ENCODE peak calls at places on chromosomes 4 and X, in eight cellular contexts. One of them, this sample, is unnamed.

GRCh38 chrX:15816886-15817285 is 26.6 kb downstream of the ZRSR2 start:
- DNase-seq in esophagus squamous epithelium: no peak
- DNase-seq in coronary artery: no peak
- DNase-seq in mammary epithelial cell: no peak
- DNase-seq in pancreas: no peak
- DNase-seq in transverse colon: no peak
- DNase-seq in lung: no peak
- DNase-seq in fibroblast of lung: peak; percentile 11
- DNase-seq in this sample: no peak

GRCh38 chr4:109629775-109630174 is 69.7 kb downstream of the MCUB start:
- DNase-seq in coronary artery: no peak
- DNase-seq in fibroblast of lung: no peak
- DNase-seq in lung: no peak
- DNase-seq in mammary epithelial cell: no peak
- DNase-seq in transverse colon: no peak
- DNase-seq in pancreas: no peak
- DNase-seq in esophagus squamous epithelium: no peak
- DNase-seq in this sample: no peak

GRCh38 chrX:34918856-34919255 is 23.7 kb upstream of the FAM47B start:
- DNase-seq in mammary epithelial cell: peak; percentile 39
- DNase-seq in fibroblast of lung: peak; percentile 69
- DNase-seq in esophagus squamous epithelium: no peak
- DNase-seq in pancreas: no peak
- DNase-seq in transverse colon: no peak
- DNase-seq in lung: no peak
- DNase-seq in coronary artery: no peak
- DNase-seq in this sample: no peak

GRCh38 chr4:155207534-155208257 is 740 bp upstream of the NPY2R start:
- DNase-seq in coronary artery: no peak
- DNase-seq in fibroblast of lung: no peak
- DNase-seq in esophagus squamous epithelium: no peak
- DNase-seq in pancreas: no peak
- DNase-seq in lung: no peak
- DNase-seq in mammary epithelial cell: peak; percentile 1
- DNase-seq in transverse colon: peak; percentile 7
- DNase-seq in this sample: no peak

GRCh38 chrX:56763556-56764152 is 34.6 kb downstream of the NBDY start:
- DNase-seq in fibroblast of lung: no peak
- DNase-seq in transverse colon: peak; percentile 88
- DNase-seq in lung: peak; percentile 84
- DNase-seq in mammary epithelial cell: peak; percentile 71
- DNase-seq in coronary artery: peak; percentile 84
- DNase-seq in pancreas: peak; percentile 90
- DNase-seq in esophagus squamous epithelium: no peak
- DNase-seq in this sample: peak; percentile 83

GRCh38 chr4:159950707-159951106 is 847.8 kb downstream of the RAPGEF2 start:
- DNase-seq in lung: no peak
- DNase-seq in pancreas: no peak
- DNase-seq in esophagus squamous epithelium: no peak
- DNase-seq in transverse colon: no peak
- DNase-seq in coronary artery: no peak
- DNase-seq in mammary epithelial cell: no peak
- DNase-seq in fibroblast of lung: no peak
- DNase-seq in this sample: no peak

GRCh38 chrX:151151668-151152267 is 24.6 kb upstream of the GPR50 start:
- DNase-seq in esophagus squamous epithelium: no peak
- DNase-seq in coronary artery: no peak
- DNase-seq in transverse colon: peak; percentile 13
- DNase-seq in fibroblast of lung: peak; percentile 63
- DNase-seq in lung: no peak
- DNase-seq in mammary epithelial cell: peak; percentile 31
- DNase-seq in pancreas: peak; percentile 34
- DNase-seq in this sample: no peak

GRCh38 chr4:8282742-8283141 is 13.2 kb downstream of the HTRA3 start:
- DNase-seq in fibroblast of lung: no peak
- DNase-seq in esophagus squamous epithelium: no peak
- DNase-seq in transverse colon: no peak
- DNase-seq in pancreas: no peak
- DNase-seq in mammary epithelial cell: no peak
- DNase-seq in lung: no peak
- DNase-seq in coronary artery: no peak
- DNase-seq in this sample: no peak

GRCh38 chrX:9598344-9598743 is 133.5 kb downstream of the TBL1X start:
- DNase-seq in coronary artery: no peak
- DNase-seq in pancreas: peak; percentile 43
- DNase-seq in mammary epithelial cell: no peak
- DNase-seq in lung: no peak
- DNase-seq in transverse colon: no peak
- DNase-seq in fibroblast of lung: no peak
- DNase-seq in esophagus squamous epithelium: no peak
- DNase-seq in this sample: no peak

GRCh38 chr4:182809417-182810102 is 107.6 kb downstream of the DCTD start:
- DNase-seq in pancreas: no peak
- DNase-seq in coronary artery: no peak
- DNase-seq in transverse colon: no peak
- DNase-seq in lung: no peak
- DNase-seq in esophagus squamous epithelium: no peak
- DNase-seq in fibroblast of lung: no peak
- DNase-seq in mammary epithelial cell: no peak
- DNase-seq in this sample: no peak

DNA sequence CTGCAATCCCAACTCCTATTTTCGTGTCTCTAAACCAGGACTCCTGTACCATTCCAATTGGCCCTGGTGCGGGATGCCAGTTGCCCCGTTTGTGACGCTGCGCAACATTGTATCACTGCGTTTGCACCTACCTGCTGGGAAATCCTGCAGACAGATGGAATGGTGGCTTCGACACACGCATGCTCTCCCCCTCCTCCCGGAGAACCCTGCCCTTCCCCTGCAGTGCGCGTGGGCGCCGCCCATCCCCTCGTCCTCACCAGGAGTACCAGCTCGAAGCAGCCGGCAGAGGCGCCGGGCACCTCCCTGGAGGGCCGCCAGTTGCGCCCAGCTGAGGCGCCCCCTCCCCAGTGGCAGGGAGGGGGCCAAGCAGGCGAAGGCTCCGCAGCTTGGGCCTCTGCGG is 1.4 kb downstream of the DGKK start:
- DNase-seq in coronary artery: no peak
- DNase-seq in transverse colon: no peak
- DNase-seq in esophagus squamous epithelium: no peak
- DNase-seq in fibroblast of lung: no peak
- DNase-seq in pancreas: no peak
- DNase-seq in mammary epithelial cell: no peak
- DNase-seq in lung: no peak
- DNase-seq in this sample: no peak
- H3K4me3 ChIP-seq in coronary artery: no peak overlapping the region
- H3K4me3 ChIP-seq in transverse colon: no peak overlapping the region
- H3K4me3 ChIP-seq in esophagus squamous epithelium: no peak overlapping the region
- H3K4me3 ChIP-seq in fibroblast of lung: no peak overlapping the region
- H3K4me3 ChIP-seq in pancreas: no peak overlapping the region
- H3K4me3 ChIP-seq in mammary epithelial cell: no peak overlapping the region
- H3K4me3 ChIP-seq in lung: no peak overlapping the region
- H3K4me3 ChIP-seq in this sample: no peak overlapping the region

DNA sequence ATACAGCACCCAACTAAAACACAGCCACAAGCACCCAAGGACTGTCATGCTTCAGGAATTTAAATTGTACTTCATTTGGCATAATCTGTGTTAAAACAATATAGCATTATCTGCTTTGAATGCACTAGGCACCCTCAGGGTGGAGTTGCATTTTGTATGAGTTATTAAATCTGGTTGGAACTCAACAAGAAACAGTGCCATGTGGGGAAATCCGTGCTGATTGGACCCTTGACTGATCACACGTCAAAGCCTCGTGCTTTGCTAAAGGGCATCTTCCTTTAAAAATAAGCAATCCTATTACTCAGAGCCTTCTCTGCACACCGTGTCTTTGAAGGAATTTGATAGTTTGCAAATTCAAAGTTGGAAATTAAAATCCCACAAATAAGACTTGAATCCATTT is 35.4 kb downstream of the IGFBP7 start:
- DNase-seq in lung: no peak
- DNase-seq in pancreas: no peak
- DNase-seq in coronary artery: no peak
- DNase-seq in transverse colon: no peak
- DNase-seq in fibroblast of lung: peak; percentile 85
- DNase-seq in esophagus squamous epithelium: no peak
- DNase-seq in mammary epithelial cell: peak; percentile 95
- DNase-seq in this sample: no peak
- H3K27ac ChIP-seq in lung: no peak overlapping the region
- H3K27ac ChIP-seq in pancreas: peak overlapping the region; percentile 10
- H3K27ac ChIP-seq in coronary artery: peak overlapping the region; percentile 76
- H3K27ac ChIP-seq in transverse colon: no peak overlapping the region
- H3K27ac ChIP-seq in fibroblast of lung: peak overlapping the region; percentile 18
- H3K27ac ChIP-seq in esophagus squamous epithelium: no peak overlapping the region
- H3K27ac ChIP-seq in mammary epithelial cell: peak overlapping the region; percentile 88
- H3K27ac ChIP-seq in this sample: no peak overlapping the region

DNA sequence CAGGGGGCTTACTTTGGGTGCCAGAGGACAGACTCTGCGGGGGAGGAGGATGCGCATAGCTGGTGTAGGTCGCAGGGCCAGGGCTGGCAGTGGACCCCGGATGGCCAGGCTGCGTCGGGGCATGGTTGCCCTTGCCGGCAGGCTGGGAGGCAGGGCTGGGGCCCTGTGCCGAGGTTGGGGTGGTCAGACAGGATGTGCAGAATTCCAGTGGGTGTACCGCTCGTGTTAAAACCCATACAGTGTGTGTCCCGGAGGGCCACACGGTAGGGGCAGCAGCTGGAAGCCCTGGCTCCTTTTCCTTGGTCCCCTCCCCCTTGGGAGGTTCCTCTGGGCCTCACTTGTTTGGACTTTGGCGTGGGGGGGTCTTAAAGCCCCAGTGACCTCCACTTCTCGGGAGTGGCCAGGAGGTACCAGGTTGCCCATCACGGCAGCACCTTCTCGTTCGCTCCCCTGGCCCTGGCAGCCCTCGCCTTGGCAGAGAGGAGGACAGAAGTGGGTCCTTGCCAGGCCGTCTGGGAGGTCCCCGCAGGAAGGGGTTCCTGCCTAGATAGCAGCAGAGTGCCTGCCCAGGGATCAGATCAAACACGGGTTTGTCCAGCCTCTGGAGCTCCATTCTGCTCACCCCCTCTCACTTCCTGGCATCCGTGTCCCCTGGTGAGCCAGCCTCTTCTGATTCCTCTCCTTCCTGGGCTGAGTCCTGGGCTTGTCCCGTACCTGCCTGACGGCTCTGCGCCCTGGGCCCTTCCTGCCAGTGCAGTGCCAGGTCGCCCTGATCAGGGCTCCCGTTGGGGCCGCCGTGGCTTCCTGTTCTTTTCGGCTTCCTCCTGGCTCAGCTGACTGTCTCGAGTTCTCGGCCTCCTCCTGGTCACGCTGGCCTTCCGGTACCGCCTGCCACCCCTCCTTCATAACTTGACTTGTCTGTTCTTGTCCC is 56.7 kb upstream of the HGFAC start:
- DNase-seq in esophagus squamous epithelium: no peak
- DNase-seq in coronary artery: peak; percentile 72
- DNase-seq in transverse colon: peak; percentile 41
- DNase-seq in fibroblast of lung: no peak
- DNase-seq in pancreas: peak; percentile 74
- DNase-seq in mammary epithelial cell: peak; percentile 89
- DNase-seq in lung: peak; percentile 55
- DNase-seq in this sample: peak; percentile 69
- H3K4me3 ChIP-seq in esophagus squamous epithelium: peak overlapping the region; percentile 65
- H3K4me3 ChIP-seq in coronary artery: peak overlapping the region; percentile 32
- H3K4me3 ChIP-seq in transverse colon: peak overlapping the region; percentile 19
- H3K4me3 ChIP-seq in fibroblast of lung: no peak overlapping the region
- H3K4me3 ChIP-seq in pancreas: no peak overlapping the region
- H3K4me3 ChIP-seq in mammary epithelial cell: peak overlapping the region; percentile 73
- H3K4me3 ChIP-seq in lung: no peak overlapping the region
- H3K4me3 ChIP-seq in this sample: no peak overlapping the region

DNA sequence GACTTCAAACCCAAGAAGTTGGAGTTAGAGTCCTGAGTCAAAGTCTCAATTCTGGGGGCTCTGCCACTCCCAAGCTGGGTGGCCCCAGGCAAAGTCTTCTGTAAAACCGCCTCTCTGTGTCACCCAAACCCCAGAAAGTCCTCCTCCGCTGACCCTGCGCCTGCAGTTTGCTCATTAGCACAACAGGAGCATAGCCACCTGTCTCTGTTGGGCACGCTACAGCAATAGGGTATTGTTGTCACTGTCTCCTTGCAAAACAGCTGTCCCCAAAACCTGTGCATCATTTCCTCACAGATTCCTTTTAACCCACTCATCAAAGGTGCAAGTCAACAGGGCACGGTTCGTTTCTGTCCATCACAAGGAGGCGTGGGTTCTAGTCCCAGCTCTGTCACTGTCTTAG is 8.0 kb upstream of the DGAT2L6 start:
- DNase-seq in fibroblast of lung: no peak
- DNase-seq in coronary artery: no peak
- DNase-seq in lung: no peak
- DNase-seq in pancreas: no peak
- DNase-seq in esophagus squamous epithelium: no peak
- DNase-seq in mammary epithelial cell: no peak
- DNase-seq in transverse colon: no peak
- DNase-seq in this sample: no peak
- H3K27ac ChIP-seq in fibroblast of lung: no peak overlapping the region
- H3K27ac ChIP-seq in coronary artery: peak overlapping the region; percentile 32
- H3K27ac ChIP-seq in lung: no peak overlapping the region
- H3K27ac ChIP-seq in pancreas: no peak overlapping the region
- H3K27ac ChIP-seq in esophagus squamous epithelium: no peak overlapping the region
- H3K27ac ChIP-seq in mammary epithelial cell: no peak overlapping the region
- H3K27ac ChIP-seq in transverse colon: no peak overlapping the region
- H3K27ac ChIP-seq in this sample: no peak overlapping the region

DNA sequence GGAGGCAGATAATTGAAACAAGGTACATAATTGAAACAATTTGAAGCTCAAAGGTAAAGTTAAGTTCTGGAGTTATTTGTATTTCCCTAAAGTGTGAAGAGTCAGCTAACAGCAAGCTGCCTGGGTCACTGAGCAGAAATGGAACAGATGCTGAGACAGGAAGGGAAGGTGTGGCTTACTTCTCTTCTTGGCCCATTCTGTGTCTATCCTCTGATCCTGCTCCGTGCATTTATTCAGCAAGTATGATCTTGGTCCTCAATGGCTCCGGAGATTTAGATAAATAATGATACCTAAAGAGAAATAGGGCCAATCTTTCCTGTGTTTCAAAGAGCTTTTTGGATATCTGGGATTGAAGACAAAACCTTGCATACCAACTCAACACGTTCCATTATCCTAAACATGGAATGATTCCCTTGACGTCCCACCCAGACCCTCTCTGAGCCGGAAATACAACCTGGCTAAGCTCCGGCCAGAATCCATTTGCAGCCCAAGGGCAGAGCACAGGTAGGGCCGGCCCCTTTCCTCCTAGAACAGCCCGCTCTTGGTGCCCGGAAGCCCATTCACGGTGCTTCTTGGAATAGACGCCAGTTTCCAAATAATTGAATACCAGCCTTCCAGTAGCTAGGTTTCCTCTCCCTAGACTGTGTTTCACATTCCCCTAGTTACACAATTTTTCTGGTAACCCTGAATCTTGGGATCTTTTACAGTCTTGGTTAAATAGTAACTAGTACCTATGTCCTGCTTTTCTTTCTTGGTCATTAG is 210.9 kb downstream of the NWD2 start:
- DNase-seq in fibroblast of lung: no peak
- DNase-seq in transverse colon: no peak
- DNase-seq in mammary epithelial cell: no peak
- DNase-seq in esophagus squamous epithelium: no peak
- DNase-seq in lung: peak; percentile 36
- DNase-seq in pancreas: peak; percentile 63
- DNase-seq in coronary artery: no peak
- DNase-seq in this sample: no peak
- H3K4me3 ChIP-seq in fibroblast of lung: no peak overlapping the region
- H3K4me3 ChIP-seq in transverse colon: peak overlapping the region; percentile 57
- H3K4me3 ChIP-seq in mammary epithelial cell: no peak overlapping the region
- H3K4me3 ChIP-seq in esophagus squamous epithelium: no peak overlapping the region
- H3K4me3 ChIP-seq in lung: no peak overlapping the region
- H3K4me3 ChIP-seq in pancreas: peak overlapping the region; percentile 64
- H3K4me3 ChIP-seq in coronary artery: no peak overlapping the region
- H3K4me3 ChIP-seq in this sample: no peak overlapping the region

GRCh38 chr4:185796176-185796575 is 15.8 kb downstream of the SORBS2 start:
- DNase-seq in esophagus squamous epithelium: no peak
- DNase-seq in mammary epithelial cell: no peak
- DNase-seq in coronary artery: no peak
- DNase-seq in pancreas: no peak
- DNase-seq in lung: no peak
- DNase-seq in transverse colon: no peak
- DNase-seq in fibroblast of lung: no peak
- DNase-seq in this sample: no peak
- H3K27ac ChIP-seq in esophagus squamous epithelium: no peak overlapping the region
- H3K27ac ChIP-seq in mammary epithelial cell: no peak overlapping the region
- H3K27ac ChIP-seq in coronary artery: peak overlapping the region; percentile 65
- H3K27ac ChIP-seq in pancreas: peak overlapping the region; percentile 17
- H3K27ac ChIP-seq in lung: peak overlapping the region; percentile 78
- H3K27ac ChIP-seq in transverse colon: no peak overlapping the region
- H3K27ac ChIP-seq in fibroblast of lung: no peak overlapping the region
- H3K27ac ChIP-seq in this sample: peak overlapping the region; percentile 66

This sample was measured in right atrium auricular region.